ENCODE peak calls at places on chromosomes 3 and 15, in ten cellular contexts. Y is NCI-H1694 treated with DMSO at 0.1 percent for 48 hours; A is HEK293T; C is AG04450; E is Kasumi-1; D is GM13976; P is nephron progenitor cell; U is Caco-2; T is RWPE1; F is stimulated activated CD4-positive, alpha-beta T cell treated with anti-CD3 and anti-CD28 coated beads, TNF-alpha, amount 100 ng/mL, for 1 hour. R is an unnamed sample.

GRCh38 chr15:43872416-43873020 is 45.7 kb downstream of the WDR76 start:
- DNase-seq in Y (peak), A (peak), C (peak), E (peak), D (peak), P (peak), U (peak), T (peak), F (no peak), R (no peak)

GRCh38 chr3:194872669-194872977 is 186.9 kb downstream of the FAM43A start:
- DNase-seq in Y (no peak), A (no peak), C (peak), E (no peak), D (no peak), P (no peak), U (no peak), T (peak), F (no peak), R (no peak)

GRCh38 chr3:182787302-182788036 is 5.8 kb upstream of the ATP11B start:
- DNase-seq in Y (no peak), A (no peak), C (no peak), E (no peak), D (no peak), P (no peak), U (no peak), T (no peak), F (no peak), R (no peak)

GRCh38 chr3:117045143-117045542 is 335.6 kb downstream of the TUSC7 start:
- DNase-seq in Y (no peak), A (no peak), C (no peak), E (peak), D (no peak), P (peak), U (peak), T (no peak), F (no peak), R (peak)

GRCh38 chr3:46429671-46430070 is 22.6 kb downstream of the CCRL2 start:
- DNase-seq in Y (no peak), A (no peak), C (no peak), E (no peak), D (no peak), P (no peak), U (no peak), T (peak), F (no peak), R (no peak)

GRCh38 chr3:173911446-173911845 is 513.9 kb downstream of the NLGN1 start:
- DNase-seq in Y (peak), A (no peak), C (no peak), E (no peak), D (no peak), P (no peak), U (no peak), T (no peak), F (no peak), R (no peak)

GRCh38 chr3:28989646-28990089 is 291.2 kb upstream of the RBMS3 start:
- DNase-seq in Y (no peak), A (no peak), C (no peak), E (peak), D (no peak), P (no peak), U (no peak), T (no peak), F (no peak), R (no peak)

GRCh38 chr15:34514251-34514760 is 69.1 kb downstream of the GOLGA8B start:
- DNase-seq in Y (no peak), A (peak), C (no peak), E (no peak), D (peak), P (peak), U (peak), T (no peak), F (no peak), R (peak)

GRCh38 chr3:159652452-159652851 is 336.2 kb upstream of the IL12A start:
- DNase-seq in Y (no peak), A (no peak), C (no peak), E (no peak), D (no peak), P (no peak), U (no peak), T (no peak), F (no peak), R (no peak)

GRCh38 chr3:127204841-127205582 is 12.1 kb downstream of the PRR23E start:
- DNase-seq in Y (no peak), A (no peak), C (no peak), E (no peak), D (peak), P (no peak), U (no peak), T (no peak), F (no peak), R (peak)

GRCh38 chr3:175007316-175007715 is 148.2 kb downstream of the NAALADL2 start:
- DNase-seq in Y (no peak), A (no peak), C (no peak), E (no peak), D (no peak), P (no peak), U (no peak), T (no peak), F (no peak), R (no peak)

GRCh38 chr3:157021679-157022078 is 138.3 kb downstream of the CCNL1 start:
- DNase-seq in Y (no peak), A (no peak), C (no peak), E (no peak), D (no peak), P (no peak), U (no peak), T (no peak), F (no peak), R (no peak)

GRCh38 chr3:56366641-56366984 is 101.7 kb downstream of the ERC2 start:
- DNase-seq in Y (no peak), A (no peak), C (no peak), E (no peak), D (no peak), P (no peak), U (no peak), T (no peak), F (no peak), R (no peak)

GRCh38 chr3:11565932-11566331 is 77.8 kb downstream of the VGLL4 start:
- DNase-seq in Y (no peak), A (no peak), C (no peak), E (no peak), D (no peak), P (no peak), U (no peak), T (no peak), F (no peak), R (no peak)

GRCh38 chr3:47016934-47017435 is 37.5 kb downstream of the NBEAL2 start:
- DNase-seq in Y (no peak), A (no peak), C (peak), E (peak), D (peak), P (no peak), U (no peak), T (no peak), F (no peak), R (no peak)

GRCh38 chr15:38920966-38921365 is 356.4 kb upstream of the RASGRP1 start:
- DNase-seq in Y (no peak), A (no peak), C (no peak), E (no peak), D (no peak), P (no peak), U (no peak), T (no peak), F (no peak), R (no peak)

GRCh38 chr15:89356634-89357298 is 22.1 kb upstream of the POLG start:
- DNase-seq in Y (peak), A (no peak), C (no peak), E (peak), D (no peak), P (no peak), U (no peak), T (no peak), F (no peak), R (no peak)

GRCh38 chr15:78662028-78662427 is 21.0 kb upstream of the CHRNB4 start:
- DNase-seq in Y (no peak), A (no peak), C (no peak), E (no peak), D (no peak), P (no peak), U (no peak), T (no peak), F (no peak), R (no peak)

GRCh38 chr3:48128779-48129178 is 59.4 kb downstream of the CDC25A start:
- DNase-seq in Y (no peak), A (no peak), C (no peak), E (no peak), D (peak), P (no peak), U (no peak), T (no peak), F (no peak), R (no peak)